ENCODE peak calls at places on chromosomes 7 and 10, in ten cellular contexts. S, F, D, K, E, N, P, A, R and G are unnamed samples.

GRCh38 chr10:7306147-7306546 is 104.7 kb downstream of the SFMBT2 start:
- DNase-seq in S (peak), F (no peak), D (no peak), K (no peak), E (no peak), N (no peak), P (no peak), A (no peak), R (no peak), G (no peak)

GRCh38 chr7:47226688-47227087 is 355.2 kb downstream of the TNS3 start:
- DNase-seq in S (no peak), F (no peak), D (no peak), K (peak), E (no peak), N (no peak), P (no peak), A (no peak), R (no peak), G (no peak)

GRCh38 chr7:116598846-116599245 is 73.2 kb upstream of the MET start:
- DNase-seq in S (no peak), F (no peak), D (no peak), K (no peak), E (no peak), N (no peak), P (no peak), A (no peak), R (no peak), G (no peak)

GRCh38 chr10:44975487-44976331 is 2.9 kb downstream of the DEPP1 start:
- DNase-seq in S (no peak), F (no peak), D (no peak), K (no peak), E (peak), N (no peak), P (peak), A (no peak), R (no peak), G (no peak)

GRCh38 chr7:92075455-92076158 is 58.7 kb downstream of the CYP51A1 start:
- DNase-seq in S (no peak), F (no peak), D (no peak), K (no peak), E (no peak), N (no peak), P (no peak), A (no peak), R (no peak), G (no peak)

GRCh38 chr10:73495226-73495883 is 469 bp downstream of the PPP3CB start:
- DNase-seq in S (peak), F (peak), D (peak), K (peak), E (peak), N (peak), P (peak), A (peak), R (peak), G (peak)

GRCh38 chr10:128695931-128696330 is 569.7 kb upstream of the MKI67 start:
- DNase-seq in S (no peak), F (no peak), D (no peak), K (no peak), E (no peak), N (no peak), P (no peak), A (no peak), R (no peak), G (no peak)

GRCh38 chr7:141695803-141696289 is 6.1 kb downstream of the DENND11 start:
- DNase-seq in S (peak), F (no peak), D (no peak), K (no peak), E (no peak), N (no peak), P (no peak), A (no peak), R (no peak), G (no peak)

GRCh38 chr10:84798333-84798732 is 469.9 kb downstream of the CCSER2 start:
- DNase-seq in S (no peak), F (no peak), D (no peak), K (no peak), E (no peak), N (no peak), P (no peak), A (no peak), R (no peak), G (no peak)

GRCh38 chr10:43196981-43197833 is 59.0 kb downstream of the CSGALNACT2 start:
- DNase-seq in S (no peak), F (no peak), D (peak), K (no peak), E (no peak), N (no peak), P (no peak), A (no peak), R (no peak), G (no peak)

GRCh38 chr10:75398630-75399460 is 2.7 kb downstream of the ZNF503 start:
- DNase-seq in S (peak), F (no peak), D (peak), K (no peak), E (no peak), N (no peak), P (peak), A (no peak), R (no peak), G (no peak)

GRCh38 chr10:75272896-75273295 is 37.1 kb upstream of the COMTD1 start:
- DNase-seq in S (no peak), F (no peak), D (no peak), K (no peak), E (no peak), N (no peak), P (no peak), A (no peak), R (no peak), G (no peak)

GRCh38 chr10:100655760-100656421 is 89.5 kb upstream of the PAX2 start:
- DNase-seq in S (peak), F (no peak), D (no peak), K (no peak), E (no peak), N (no peak), P (no peak), A (no peak), R (no peak), G (no peak)

GRCh38 chr10:65941098-65941655 is 984.7 kb upstream of the LRRTM3 start:
- DNase-seq in S (no peak), F (no peak), D (no peak), K (no peak), E (no peak), N (no peak), P (no peak), A (no peak), R (no peak), G (no peak)

GRCh38 chr10:98331888-98332287 is 63.9 kb upstream of the LOXL4 start:
- DNase-seq in S (no peak), F (no peak), D (no peak), K (no peak), E (peak), N (no peak), P (no peak), A (no peak), R (no peak), G (no peak)

GRCh38 chr10:13614530-13615332 is 28.0 kb downstream of the PRPF18 start:
- DNase-seq in S (peak), F (no peak), D (no peak), K (no peak), E (peak), N (no peak), P (no peak), A (peak), R (no peak), G (no peak)

GRCh38 chr10:88527245-88527644 is 55.9 kb downstream of the RNLS start:
- DNase-seq in S (no peak), F (no peak), D (no peak), K (no peak), E (no peak), N (no peak), P (no peak), A (no peak), R (no peak), G (no peak)

GRCh38 chr10:111656066-111656465 is 527.5 kb downstream of the GPAM start:
- DNase-seq in S (no peak), F (no peak), D (no peak), K (no peak), E (no peak), N (no peak), P (no peak), A (no peak), R (no peak), G (no peak)
- TF ChIP-seq CTCF in S (no peak), F (no peak), D (no peak), K (no peak), E (no peak), N (no peak), P (no peak), A (no peak), R (no peak), G (no peak)

DNA sequence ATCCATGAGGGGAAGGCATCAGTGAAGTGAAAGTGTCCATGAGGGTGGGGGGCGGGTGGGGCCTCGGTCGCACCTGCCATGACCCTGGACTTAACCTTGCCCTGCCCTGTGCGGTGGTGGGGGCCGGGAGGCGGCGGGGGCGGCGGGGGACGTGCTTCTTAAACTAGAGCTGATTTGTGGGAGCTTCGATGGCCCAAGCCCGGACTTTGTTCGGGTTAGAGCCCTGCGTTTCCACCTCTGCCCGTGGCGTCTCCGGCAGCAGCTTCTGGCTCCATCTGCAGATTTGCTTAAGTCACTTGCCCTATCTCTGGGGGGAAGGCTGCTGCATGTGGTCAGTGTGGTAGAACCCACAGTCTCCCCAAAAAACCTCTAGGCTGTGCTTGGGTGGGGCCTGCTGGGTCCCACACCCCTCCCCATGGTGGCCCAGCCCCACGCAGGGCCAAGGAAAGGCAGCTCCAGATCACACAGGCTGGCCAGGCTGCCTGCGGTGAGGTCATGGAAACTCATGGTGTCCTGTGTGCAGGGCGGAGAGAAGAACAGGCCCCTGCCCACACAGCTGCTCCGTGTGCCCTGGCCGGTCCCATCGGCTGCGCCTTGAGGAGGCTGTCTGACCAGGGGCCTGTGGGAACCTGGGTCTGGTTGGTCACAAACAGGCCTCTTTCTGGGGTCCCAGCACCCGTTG is 93.2 kb downstream of the INPP5A start:
- DNase-seq in S (no peak), F (peak), D (peak), K (no peak), E (no peak), N (no peak), P (peak), A (no peak), R (no peak), G (no peak)
- TF ChIP-seq CTCF in S (no peak), F (no peak), D (no peak), K (no peak), E (no peak), N (no peak), P (no peak), A (no peak), R (no peak), G (no peak)

GRCh38 chr10:95457319-95457886 is 103.8 kb downstream of the SORBS1 start:
- DNase-seq in S (no peak), F (no peak), D (no peak), K (no peak), E (no peak), N (no peak), P (no peak), A (no peak), R (no peak), G (no peak)

GRCh38 chr10:95456486-95456885 is 104.7 kb downstream of the SORBS1 start:
- DNase-seq in S (no peak), F (no peak), D (no peak), K (no peak), E (no peak), N (no peak), P (no peak), A (no peak), R (no peak), G (no peak)

GRCh38 chr10:95458824-95459223 is 102.3 kb downstream of the SORBS1 start:
- DNase-seq in S (no peak), F (no peak), D (no peak), K (no peak), E (no peak), N (no peak), P (no peak), A (no peak), R (no peak), G (no peak)

GRCh38 chr10:95459446-95459845 is 101.7 kb downstream of the SORBS1 start:
- DNase-seq in S (peak), F (no peak), D (no peak), K (no peak), E (no peak), N (no peak), P (no peak), A (no peak), R (no peak), G (no peak)

GRCh38 chr10:95458014-95458413 is 103.2 kb downstream of the SORBS1 start:
- DNase-seq in S (no peak), F (no peak), D (no peak), K (no peak), E (no peak), N (no peak), P (no peak), A (no peak), R (no peak), G (no peak)
- TF ChIP-seq CTCF in S (no peak), F (no peak), D (no peak), K (no peak), E (no peak), N (no peak), P (no peak), A (no peak), R (no peak), G (no peak)

GRCh38 chr10:125562737-125563136 is 120.2 kb downstream of the TEX36 start:
- DNase-seq in S (no peak), F (no peak), D (no peak), K (no peak), E (peak), N (no peak), P (no peak), A (no peak), R (no peak), G (no peak)
- TF ChIP-seq CTCF in S (no peak), F (no peak), D (no peak), K (no peak), E (no peak), N (no peak), P (no peak), A (no peak), R (no peak), G (no peak)

GRCh38 chr7:3453398-3453797 is 152.3 kb downstream of the SDK1 start:
- DNase-seq in S (no peak), F (no peak), D (no peak), K (no peak), E (no peak), N (no peak), P (no peak), A (no peak), R (no peak), G (no peak)
- TF ChIP-seq CTCF in S (no peak), F (no peak), D (no peak), K (no peak), E (no peak), N (no peak), P (no peak), A (no peak), R (no peak), G (no peak)